ENCODE peak calls at places on chromosomes 16 and 17, in four cellular contexts. B is Peyer's patch, R is tibial artery, X is non-pigmented ciliary epithelial cell. A is an unnamed sample.

GRCh38 chr16:67661101-67661661 is 421 bp downstream of the PARD6A start:
- DNase-seq in X (no peak), B (no peak), R (no peak), A (peak)

GRCh38 chr16:78606572-78606971 is 507.1 kb downstream of the WWOX start:
- DNase-seq in X (no peak), B (no peak), R (no peak), A (peak)

GRCh38 chr16:66364117-66364958 is 2.2 kb upstream of the CDH5 start:
- DNase-seq in X (no peak), B (no peak), R (peak), A (peak)

GRCh38 chr16:25065899-25066298 is 45.6 kb upstream of the LCMT1 start:
- DNase-seq in X (no peak), B (no peak), R (no peak), A (no peak)

GRCh38 chr17:81165246-81166032 is at the start of gene PVALEF:
- DNase-seq in B (no peak), X (no peak), R (no peak), A (peak)

GRCh38 chr16:66751135-66751991 is at the start of gene DYNC1LI2:
- DNase-seq in B (peak), X (no peak), R (peak), A (peak)

GRCh38 chr17:45334231-45334630 is 17.4 kb upstream of the MAP3K14 start:
- DNase-seq in X (no peak), B (no peak), R (no peak), A (no peak)

GRCh38 chr16:52078716-52079655 is 468.0 kb downstream of the TOX3 start:
- DNase-seq in X (no peak), R (no peak), B (no peak), A (no peak)

GRCh38 chr17:44086364-44087311 is 16.1 kb downstream of the G6PC3 start:
- DNase-seq in X (peak), B (no peak), R (no peak), A (no peak)

GRCh38 chr16:16992986-16993783 is 477.6 kb downstream of the XYLT1 start:
- DNase-seq in R (no peak), B (no peak), X (no peak), A (peak)

GRCh38 chr17:3739422-3740124 is 15.9 kb downstream of the HASPIN start:
- DNase-seq in R (no peak), B (no peak), X (no peak), A (no peak)

GRCh38 chr16:85126731-85127662 is 14.7 kb upstream of the CIBAR2 start:
- DNase-seq in X (peak), B (no peak), R (no peak), A (peak)

GRCh38 chr16:63171545-63171944 is 1135.3 kb upstream of the CDH8 start:
- DNase-seq in R (no peak), B (no peak), X (no peak), A (no peak)

GRCh38 chr16:19595043-19595767 is 39.7 kb downstream of the VPS35L start:
- DNase-seq in B (no peak), R (no peak), X (peak), A (no peak)

GRCh38 chr17:1532836-1533602 is 16.6 kb upstream of the INPP5K start:
- DNase-seq in R (no peak), X (no peak), B (no peak), A (no peak)

GRCh38 chr16:68499011-68499410 is 40.1 kb upstream of the ZFP90 start:
- DNase-seq in R (no peak), B (no peak), X (no peak), A (no peak)

GRCh38 chr16:29317269-29317668 is 89.2 kb downstream of the NPIPB11 start:
- DNase-seq in B (no peak), X (no peak), R (no peak), A (no peak)

GRCh38 chr17:59365383-59365981 is 34.0 kb downstream of the YPEL2 start:
- DNase-seq in X (no peak), B (no peak), R (no peak), A (peak)

GRCh38 chr16:84718-85452 is 6.9 kb downstream of the MPG start:
- DNase-seq in B (no peak), X (peak), R (peak), A (no peak)

GRCh38 chr17:45427181-45427835 is 5.4 kb downstream of the ARHGAP27 start:
- DNase-seq in X (no peak), B (no peak), R (no peak), A (no peak)

GRCh38 chr17:18185391-18185790 is 1.8 kb downstream of the ALKBH5 start:
- DNase-seq in X (no peak), R (no peak), B (no peak), A (peak)

GRCh38 chr17:67280279-67280678 is 35.3 kb upstream of the HELZ start:
- DNase-seq in B (no peak), R (no peak), X (no peak), A (no peak)

GRCh38 chr17:72631568-72631967 is 460.9 kb downstream of the SLC39A11 start:
- DNase-seq in R (no peak), B (no peak), X (no peak), A (no peak)

GRCh38 chr17:78202666-78203065 is 11.4 kb upstream of the BIRC5 start:
- DNase-seq in R (no peak), X (no peak), B (no peak), A (no peak)